ENCODE peak calls at places on chromosomes 7 and 10, in eight cellular contexts. One of them, this sample, is unnamed.

GRCh38 chr7:130758429-130759056 is 24.5 kb upstream of the KLF14 start:
- DNase-seq in AG04450: peak; percentile 30
- DNase-seq in cardiac fibroblast: peak; percentile 77
- DNase-seq in tibial nerve: no peak
- DNase-seq in kidney: no peak
- DNase-seq in cardiac muscle cell: peak; percentile 77
- DNase-seq in epithelial cell of esophagus: peak; percentile 62
- DNase-seq in lower lobe of right lung: no peak
- DNase-seq in this sample: peak; percentile 57

GRCh38 chr7:76060842-76061241 is 12.9 kb downstream of the MDH2 start:
- DNase-seq in AG04450: no peak
- DNase-seq in kidney: no peak
- DNase-seq in cardiac muscle cell: no peak
- DNase-seq in tibial nerve: peak; percentile 51
- DNase-seq in cardiac fibroblast: no peak
- DNase-seq in epithelial cell of esophagus: no peak
- DNase-seq in lower lobe of right lung: no peak
- DNase-seq in this sample: no peak

GRCh38 chr7:83036721-83037380 is 125.8 kb downstream of the PCLO start:
- DNase-seq in cardiac fibroblast: no peak
- DNase-seq in kidney: no peak
- DNase-seq in tibial nerve: no peak
- DNase-seq in epithelial cell of esophagus: no peak
- DNase-seq in cardiac muscle cell: no peak
- DNase-seq in AG04450: no peak
- DNase-seq in lower lobe of right lung: no peak
- DNase-seq in this sample: no peak

GRCh38 chr7:134587736-134588135 is 38.8 kb downstream of the AKR1B15 start:
- DNase-seq in epithelial cell of esophagus: peak; percentile 59
- DNase-seq in tibial nerve: no peak
- DNase-seq in cardiac fibroblast: peak; percentile 47
- DNase-seq in lower lobe of right lung: no peak
- DNase-seq in cardiac muscle cell: no peak
- DNase-seq in kidney: no peak
- DNase-seq in AG04450: no peak
- DNase-seq in this sample: no peak

GRCh38 chr7:68321076-68321639 is 1277.1 kb upstream of the AUTS2 start:
- DNase-seq in cardiac muscle cell: no peak
- DNase-seq in tibial nerve: peak; percentile 22
- DNase-seq in kidney: no peak
- DNase-seq in lower lobe of right lung: no peak
- DNase-seq in cardiac fibroblast: no peak
- DNase-seq in AG04450: no peak
- DNase-seq in epithelial cell of esophagus: peak; percentile 20
- DNase-seq in this sample: no peak

GRCh38 chr7:143418681-143419458 is 10.2 kb upstream of the EPHA1 start:
- DNase-seq in epithelial cell of esophagus: peak; percentile 50
- DNase-seq in cardiac fibroblast: no peak
- DNase-seq in lower lobe of right lung: no peak
- DNase-seq in cardiac muscle cell: no peak
- DNase-seq in tibial nerve: no peak
- DNase-seq in AG04450: no peak
- DNase-seq in kidney: no peak
- DNase-seq in this sample: no peak

GRCh38 chr7:49580000-49580399 is 193.4 kb upstream of the VWC2 start:
- DNase-seq in lower lobe of right lung: no peak
- DNase-seq in cardiac fibroblast: no peak
- DNase-seq in tibial nerve: no peak
- DNase-seq in cardiac muscle cell: no peak
- DNase-seq in epithelial cell of esophagus: peak; percentile 3
- DNase-seq in AG04450: no peak
- DNase-seq in kidney: peak; percentile 63
- DNase-seq in this sample: no peak

GRCh38 chr7:140924019-140924820 is 509 bp downstream of the BRAF start:
- DNase-seq in kidney: peak; percentile 94
- DNase-seq in epithelial cell of esophagus: peak; percentile 59
- DNase-seq in AG04450: peak; percentile 16
- DNase-seq in lower lobe of right lung: peak; percentile 85
- DNase-seq in cardiac muscle cell: peak; percentile 57
- DNase-seq in cardiac fibroblast: peak; percentile 63
- DNase-seq in tibial nerve: peak; percentile 51
- DNase-seq in this sample: peak; percentile 29

DNA sequence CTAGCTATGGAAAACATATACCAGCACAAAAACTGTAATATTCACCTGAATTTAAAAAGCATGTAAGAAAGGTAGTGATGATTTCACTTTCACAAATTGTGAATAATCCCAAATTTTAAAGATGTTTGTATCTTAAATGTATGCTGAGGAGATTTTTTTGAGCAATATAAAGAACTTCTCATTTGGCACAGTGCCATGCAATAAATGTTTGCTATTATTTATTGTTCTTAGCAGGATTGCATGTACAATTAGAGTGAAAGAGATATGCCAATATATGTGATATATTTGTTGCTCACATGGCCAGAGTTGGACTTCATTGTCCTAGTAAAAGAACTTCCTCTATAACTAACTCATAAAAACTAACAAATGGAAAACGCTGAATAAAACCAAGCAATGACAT is 895.1 kb upstream of the KCND2 start:
- DNase-seq in AG04450: no peak
- DNase-seq in lower lobe of right lung: no peak
- DNase-seq in kidney: no peak
- DNase-seq in cardiac muscle cell: no peak
- DNase-seq in cardiac fibroblast: no peak
- DNase-seq in tibial nerve: no peak
- DNase-seq in epithelial cell of esophagus: no peak
- DNase-seq in this sample: no peak
- H3K4me3 ChIP-seq in AG04450: no peak overlapping the region
- H3K4me3 ChIP-seq in lower lobe of right lung: no peak overlapping the region
- H3K4me3 ChIP-seq in kidney: no peak overlapping the region
- H3K4me3 ChIP-seq in cardiac muscle cell: no peak overlapping the region
- H3K4me3 ChIP-seq in cardiac fibroblast: no peak overlapping the region
- H3K4me3 ChIP-seq in tibial nerve: no peak overlapping the region
- H3K4me3 ChIP-seq in epithelial cell of esophagus: no peak overlapping the region
- H3K4me3 ChIP-seq in this sample: no peak overlapping the region

GRCh38 chr10:98257961-98258360 is 10.0 kb downstream of the LOXL4 start:
- DNase-seq in cardiac muscle cell: no peak
- DNase-seq in kidney: peak; percentile 69
- DNase-seq in tibial nerve: no peak
- DNase-seq in cardiac fibroblast: no peak
- DNase-seq in AG04450: no peak
- DNase-seq in lower lobe of right lung: no peak
- DNase-seq in epithelial cell of esophagus: no peak
- DNase-seq in this sample: no peak

GRCh38 chr10:98260350-98260749 is 7.6 kb downstream of the LOXL4 start:
- DNase-seq in lower lobe of right lung: no peak
- DNase-seq in epithelial cell of esophagus: no peak
- DNase-seq in cardiac fibroblast: no peak
- DNase-seq in tibial nerve: no peak
- DNase-seq in AG04450: no peak
- DNase-seq in cardiac muscle cell: no peak
- DNase-seq in kidney: no peak
- DNase-seq in this sample: no peak

GRCh38 chr10:98259606-98260319 is 8.2 kb downstream of the LOXL4 start:
- DNase-seq in kidney: no peak
- DNase-seq in AG04450: no peak
- DNase-seq in epithelial cell of esophagus: peak; percentile 52
- DNase-seq in lower lobe of right lung: no peak
- DNase-seq in tibial nerve: no peak
- DNase-seq in cardiac muscle cell: no peak
- DNase-seq in cardiac fibroblast: no peak
- DNase-seq in this sample: no peak

GRCh38 chr10:98257198-98257597 is 10.8 kb downstream of the LOXL4 start:
- DNase-seq in lower lobe of right lung: no peak
- DNase-seq in AG04450: no peak
- DNase-seq in kidney: no peak
- DNase-seq in epithelial cell of esophagus: no peak
- DNase-seq in cardiac fibroblast: no peak
- DNase-seq in cardiac muscle cell: no peak
- DNase-seq in tibial nerve: no peak
- DNase-seq in this sample: no peak

DNA sequence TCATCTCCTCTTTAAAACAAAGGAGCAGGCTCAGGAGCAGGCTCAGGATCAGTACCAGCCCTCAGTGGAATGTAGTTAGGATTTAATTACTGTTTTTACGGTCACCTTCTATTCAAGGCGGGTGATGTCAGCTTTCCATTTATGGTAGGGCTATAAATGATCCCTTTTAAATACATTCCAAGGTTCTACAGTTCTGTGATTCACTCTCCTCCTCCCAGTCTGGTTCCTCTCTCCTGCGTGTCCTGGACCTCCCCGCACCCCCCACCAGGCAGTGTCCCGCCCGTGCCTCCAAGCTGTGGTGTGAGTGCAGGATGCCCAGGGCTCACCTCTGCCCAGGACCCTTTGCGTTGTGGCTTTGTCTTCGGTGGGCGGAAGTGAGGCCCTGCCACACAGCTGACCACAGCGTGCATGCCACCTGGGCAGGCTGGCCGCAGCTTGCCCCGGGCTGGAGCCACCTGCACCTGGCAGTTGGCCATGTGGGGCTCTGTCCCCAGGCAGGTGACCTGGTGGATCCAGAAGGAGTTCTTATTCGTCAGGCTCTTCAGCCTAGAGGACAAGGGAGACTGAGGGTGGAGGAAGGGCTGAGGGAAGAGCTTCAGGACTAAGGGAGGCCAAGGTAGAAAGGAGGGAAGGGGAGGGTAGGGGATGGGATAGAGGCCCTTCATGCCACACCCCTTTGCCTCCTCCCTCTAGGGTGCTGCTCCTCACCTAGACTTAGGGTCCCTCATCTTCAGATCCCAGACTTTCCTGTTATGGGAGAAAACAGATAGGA is 9.1 kb downstream of the LOXL4 start:
- DNase-seq in lower lobe of right lung: no peak
- DNase-seq in cardiac muscle cell: no peak
- DNase-seq in kidney: peak; percentile 76
- DNase-seq in cardiac fibroblast: no peak
- DNase-seq in tibial nerve: no peak
- DNase-seq in AG04450: no peak
- DNase-seq in epithelial cell of esophagus: no peak
- DNase-seq in this sample: no peak
- H3K4me3 ChIP-seq in lower lobe of right lung: no peak overlapping the region
- H3K4me3 ChIP-seq in cardiac muscle cell: no peak overlapping the region
- H3K4me3 ChIP-seq in kidney: no peak overlapping the region
- H3K4me3 ChIP-seq in cardiac fibroblast: no peak overlapping the region
- H3K4me3 ChIP-seq in tibial nerve: no peak overlapping the region
- H3K4me3 ChIP-seq in AG04450: no peak overlapping the region
- H3K4me3 ChIP-seq in epithelial cell of esophagus: no peak overlapping the region
- H3K4me3 ChIP-seq in this sample: no peak overlapping the region

GRCh38 chr7:106110885-106111670 is 1.0 kb downstream of the SYPL1 start:
- DNase-seq in lower lobe of right lung: no peak
- DNase-seq in cardiac fibroblast: peak; percentile 40
- DNase-seq in AG04450: no peak
- DNase-seq in epithelial cell of esophagus: peak; percentile 21
- DNase-seq in tibial nerve: no peak
- DNase-seq in kidney: no peak
- DNase-seq in cardiac muscle cell: peak; percentile 20
- DNase-seq in this sample: no peak

GRCh38 chr7:106108988-106109387 is 3.1 kb downstream of the SYPL1 start:
- DNase-seq in cardiac muscle cell: peak; percentile 19
- DNase-seq in lower lobe of right lung: no peak
- DNase-seq in AG04450: no peak
- DNase-seq in cardiac fibroblast: no peak
- DNase-seq in epithelial cell of esophagus: no peak
- DNase-seq in tibial nerve: no peak
- DNase-seq in kidney: no peak
- DNase-seq in this sample: no peak

GRCh38 chr7:106111671-106112117 is 418 bp downstream of the SYPL1 start:
- DNase-seq in lower lobe of right lung: peak; percentile 84
- DNase-seq in epithelial cell of esophagus: no peak
- DNase-seq in cardiac fibroblast: peak; percentile 73
- DNase-seq in tibial nerve: peak; percentile 31
- DNase-seq in cardiac muscle cell: peak; percentile 88
- DNase-seq in kidney: peak; percentile 93
- DNase-seq in AG04450: peak; percentile 33
- DNase-seq in this sample: no peak

GRCh38 chr7:106109521-106110237 is 2.4 kb downstream of the SYPL1 start:
- DNase-seq in kidney: no peak
- DNase-seq in cardiac muscle cell: no peak
- DNase-seq in cardiac fibroblast: no peak
- DNase-seq in tibial nerve: no peak
- DNase-seq in AG04450: no peak
- DNase-seq in lower lobe of right lung: no peak
- DNase-seq in epithelial cell of esophagus: no peak
- DNase-seq in this sample: no peak

GRCh38 chr7:106110238-106110560 is 1.9 kb downstream of the SYPL1 start:
- DNase-seq in cardiac muscle cell: peak; percentile 20
- DNase-seq in AG04450: no peak
- DNase-seq in epithelial cell of esophagus: peak; percentile 33
- DNase-seq in cardiac fibroblast: no peak
- DNase-seq in lower lobe of right lung: no peak
- DNase-seq in tibial nerve: no peak
- DNase-seq in kidney: no peak
- DNase-seq in this sample: no peak
- H3K4me3 ChIP-seq in cardiac muscle cell: peak overlapping the region; percentile 62
- H3K4me3 ChIP-seq in AG04450: peak overlapping the region; percentile 81
- H3K4me3 ChIP-seq in epithelial cell of esophagus: peak overlapping the region; percentile 82
- H3K4me3 ChIP-seq in cardiac fibroblast: no peak overlapping the region
- H3K4me3 ChIP-seq in lower lobe of right lung: peak overlapping the region; percentile 73
- H3K4me3 ChIP-seq in tibial nerve: no peak overlapping the region
- H3K4me3 ChIP-seq in kidney: peak overlapping the region; percentile 73
- H3K4me3 ChIP-seq in this sample: no peak overlapping the region

GRCh38 chr10:14182781-14183180 is 147.9 kb downstream of the FRMD4A start:
- DNase-seq in cardiac fibroblast: no peak
- DNase-seq in epithelial cell of esophagus: no peak
- DNase-seq in kidney: no peak
- DNase-seq in AG04450: no peak
- DNase-seq in cardiac muscle cell: no peak
- DNase-seq in lower lobe of right lung: no peak
- DNase-seq in tibial nerve: no peak
- DNase-seq in this sample: no peak

GRCh38 chr10:14185501-14186045 is 145.2 kb downstream of the FRMD4A start:
- DNase-seq in kidney: no peak
- DNase-seq in cardiac muscle cell: peak; percentile 78
- DNase-seq in tibial nerve: no peak
- DNase-seq in cardiac fibroblast: peak; percentile 82
- DNase-seq in AG04450: peak; percentile 83
- DNase-seq in epithelial cell of esophagus: peak; percentile 92
- DNase-seq in lower lobe of right lung: no peak
- DNase-seq in this sample: peak; percentile 78

GRCh38 chr10:14181197-14181936 is 149.4 kb downstream of the FRMD4A start:
- DNase-seq in epithelial cell of esophagus: no peak
- DNase-seq in cardiac muscle cell: peak; percentile 14
- DNase-seq in kidney: no peak
- DNase-seq in lower lobe of right lung: no peak
- DNase-seq in tibial nerve: no peak
- DNase-seq in AG04450: no peak
- DNase-seq in cardiac fibroblast: no peak
- DNase-seq in this sample: no peak

GRCh38 chr10:14186245-14186644 is 144.5 kb downstream of the FRMD4A start:
- DNase-seq in lower lobe of right lung: no peak
- DNase-seq in cardiac muscle cell: peak; percentile 25
- DNase-seq in tibial nerve: no peak
- DNase-seq in cardiac fibroblast: peak; percentile 41
- DNase-seq in AG04450: no peak
- DNase-seq in epithelial cell of esophagus: peak; percentile 22
- DNase-seq in kidney: no peak
- DNase-seq in this sample: no peak

GRCh38 chr10:14184841-14185500 is 145.8 kb downstream of the FRMD4A start:
- DNase-seq in epithelial cell of esophagus: peak; percentile 91
- DNase-seq in AG04450: no peak
- DNase-seq in kidney: no peak
- DNase-seq in lower lobe of right lung: no peak
- DNase-seq in cardiac muscle cell: peak; percentile 10
- DNase-seq in tibial nerve: no peak
- DNase-seq in cardiac fibroblast: peak; percentile 52
- DNase-seq in this sample: no peak
- H3K4me3 ChIP-seq in epithelial cell of esophagus: no peak overlapping the region
- H3K4me3 ChIP-seq in AG04450: no peak overlapping the region
- H3K4me3 ChIP-seq in kidney: no peak overlapping the region
- H3K4me3 ChIP-seq in lower lobe of right lung: no peak overlapping the region
- H3K4me3 ChIP-seq in cardiac muscle cell: no peak overlapping the region
- H3K4me3 ChIP-seq in tibial nerve: no peak overlapping the region
- H3K4me3 ChIP-seq in cardiac fibroblast: no peak overlapping the region
- H3K4me3 ChIP-seq in this sample: no peak overlapping the region